ENCODE peak calls at places on chromosomes 1 and 21, in five cellular contexts. C, F, L, I and K are unnamed samples.

GRCh38 chr1:30612666-30613065 is 110.7 kb downstream of the MATN1 start:
- DNase-seq in C (no peak), F (no peak), L (no peak), I (no peak), K (no peak)

GRCh38 chr21:41482980-41483379 is 25.0 kb downstream of the TMPRSS2 start:
- DNase-seq in I (no peak), F (no peak), C (no peak), L (no peak), K (no peak)

GRCh38 chr1:154626456-154627246 is 18.7 kb upstream of the ADAR start:
- DNase-seq in I (no peak), F (peak; percentile 4), C (no peak), L (no peak), K (no peak)

GRCh38 chr1:91799863-91800262 is 86.1 kb downstream of the TGFBR3 start:
- DNase-seq in F (no peak), L (no peak), C (no peak), I (no peak), K (no peak)

GRCh38 chr1:29356663-29357062 is 120.3 kb downstream of the PTPRU start:
- DNase-seq in F (no peak), C (no peak), I (no peak), L (no peak), K (no peak)

GRCh38 chr1:198542632-198543031 is 2.2 kb upstream of the ATP6V1G3 start:
- DNase-seq in L (no peak), F (no peak), C (no peak), I (no peak), K (no peak)

GRCh38 chr1:209755926-209756607 is at the start of gene TRAF3IP3:
- DNase-seq in L (no peak), C (no peak), I (peak; percentile 91), F (no peak), K (no peak)

GRCh38 chr1:201593200-201593828 is 54.4 kb downstream of the NAV1 start:
- DNase-seq in I (no peak), F (peak; percentile 44), C (no peak), L (no peak), K (peak; percentile 81)

GRCh38 chr1:116163533-116163932 is 52.3 kb downstream of the MAB21L3 start:
- DNase-seq in F (no peak), C (no peak), L (no peak), I (no peak), K (no peak)

GRCh38 chr1:79568411-79568810 is 561.9 kb upstream of the ADGRL4 start:
- DNase-seq in C (peak; percentile 19), F (peak; percentile 52), L (no peak), I (no peak), K (peak; percentile 79)

GRCh38 chr1:96688737-96689136 is 32.8 kb upstream of the PTBP2 start:
- DNase-seq in I (peak; percentile 26), C (no peak), L (no peak), F (no peak), K (no peak)

GRCh38 chr1:50047916-50048694 is 24.4 kb upstream of the AGBL4 start:
- DNase-seq in F (no peak), C (no peak), L (no peak), I (no peak), K (peak; percentile 1)

GRCh38 chr1:210477328-210477924 is 148.7 kb downstream of the HHAT start:
- DNase-seq in I (no peak), L (no peak), F (no peak), C (no peak), K (peak; percentile 15)

GRCh38 chr1:207145401-207146058 is 41.5 kb downstream of the C4BPA start:
- DNase-seq in C (no peak), I (peak; percentile 49), L (no peak), F (no peak), K (no peak)

GRCh38 chr1:201356701-201357100 is 20.8 kb downstream of the TNNT2 start:
- DNase-seq in C (no peak), L (no peak), F (no peak), I (no peak), K (no peak)

GRCh38 chr1:80656628-80657019 is 1144.1 kb upstream of the ADGRL2 start:
- DNase-seq in L (no peak), I (no peak), C (no peak), F (peak; percentile 48), K (peak; percentile 78)

GRCh38 chr1:21492171-21492625 is 17.0 kb upstream of the ALPL start:
- DNase-seq in I (no peak), C (no peak), L (peak; percentile 39), F (no peak), K (no peak)

GRCh38 chr1:186680031-186681012 is at the start of gene PTGS2:
- DNase-seq in F (peak; percentile 96), C (peak; percentile 89), I (peak; percentile 86), L (peak; percentile 92), K (peak; percentile 98)